ENCODE peak calls at places on chromosomes 5 and 9, in nine cellular contexts. T is AG09319; E is H9; K is skeletal muscle cell; A is HFF-Myc; X is nucleus accumbens; M is right atrium auricular region; P is AML-193; O is activated CD4-positive, CD25-positive, alpha-beta regulatory T cell. C is an unnamed sample.

GRCh38 chr5:15183520-15183919 is 311.9 kb upstream of the ANKH start:
- DNase-seq in O (no peak), T (no peak), P (no peak), X (no peak), K (no peak), A (peak; percentile 5), M (no peak), E (no peak), C (no peak)

GRCh38 chr5:20500501-20500900 is 512.5 kb upstream of the CDH18 start:
- DNase-seq in A (no peak), K (no peak), E (no peak), T (no peak), X (no peak), O (no peak), M (no peak), P (no peak), C (no peak)

GRCh38 chr5:54581831-54582548 is 64.4 kb downstream of the SNX18 start:
- DNase-seq in O (no peak), P (no peak), T (peak; percentile 19), A (no peak), E (no peak), M (no peak), X (no peak), K (no peak), C (no peak)

GRCh38 chr5:67494186-67494842 is 297.7 kb upstream of the CD180 start:
- DNase-seq in O (no peak), T (no peak), E (no peak), A (no peak), K (no peak), X (peak; percentile 23), P (no peak), M (no peak), C (no peak)

GRCh38 chr9:91126761-91127420 is 234.8 kb downstream of the AUH start:
- DNase-seq in T (no peak), P (no peak), M (no peak), O (no peak), E (no peak), A (no peak), K (peak; percentile 79), X (no peak), C (no peak)

GRCh38 chr9:74821636-74822035 is 66.1 kb downstream of the TRPM6 start:
- DNase-seq in O (no peak), T (no peak), P (no peak), E (no peak), A (no peak), X (peak; percentile 43), K (no peak), M (no peak), C (no peak)

GRCh38 chr5:181121675-181122561 is 9.1 kb downstream of the OR2V1 start:
- DNase-seq in K (no peak), P (no peak), X (no peak), M (peak; percentile 61), E (no peak), A (no peak), O (no peak), T (no peak), C (no peak)

GRCh38 chr5:141850183-141850768 is 27.9 kb downstream of the PCDH1 start:
- DNase-seq in K (no peak), O (no peak), X (peak; percentile 67), T (no peak), A (no peak), E (no peak), M (no peak), P (no peak), C (peak; percentile 39)

GRCh38 chr5:173094012-173094661 is 38.0 kb downstream of the CREBRF start:
- DNase-seq in X (no peak), P (no peak), T (no peak), A (peak; percentile 3), O (no peak), E (no peak), K (peak; percentile 27), M (no peak), C (no peak)

GRCh38 chr9:109013678-109014145 is 413 bp upstream of the CTNNAL1 start:
- DNase-seq in O (no peak), K (peak; percentile 43), T (no peak), A (peak; percentile 52), M (no peak), P (no peak), X (no peak), E (no peak), C (no peak)

GRCh38 chr5:16889972-16890519 is 46.0 kb downstream of the MYO10 start:
- DNase-seq in X (no peak), K (peak; percentile 82), E (no peak), P (no peak), O (no peak), M (no peak), A (no peak), T (peak; percentile 39), C (no peak)

GRCh38 chr5:107502711-107503110 is 168.0 kb downstream of the EFNA5 start:
- DNase-seq in K (no peak), P (no peak), A (no peak), E (no peak), O (no peak), X (no peak), M (no peak), T (no peak), C (no peak)

GRCh38 chr9:30078195-30078594 is 2306.2 kb upstream of the ACO1 start:
- DNase-seq in A (no peak), X (no peak), P (no peak), T (no peak), M (no peak), O (no peak), K (no peak), E (no peak), C (no peak)

GRCh38 chr9:87035868-87036267 is 88.6 kb upstream of the GAS1 start:
- DNase-seq in O (no peak), X (no peak), K (no peak), T (no peak), A (no peak), E (no peak), M (no peak), P (no peak), C (no peak)

GRCh38 chr5:66089384-66089783 is 54.7 kb upstream of the SREK1 start:
- DNase-seq in X (no peak), O (no peak), K (no peak), E (no peak), M (no peak), P (no peak), A (no peak), T (no peak), C (no peak)

GRCh38 chr5:154653764-154654483 is 101.3 kb upstream of the LARP1 start:
- DNase-seq in A (no peak), M (no peak), P (no peak), K (no peak), O (no peak), T (no peak), E (no peak), X (no peak), C (no peak)

GRCh38 chr5:31581498-31582099 is 49.5 kb downstream of the C5orf22 start:
- DNase-seq in T (peak; percentile 2), X (no peak), A (no peak), P (peak; percentile 55), E (no peak), O (no peak), M (no peak), K (peak; percentile 7), C (no peak)

GRCh38 chr9:91843623-91844111 is 106.4 kb downstream of the ROR2 start:
- DNase-seq in P (no peak), E (no peak), X (no peak), K (no peak), A (no peak), T (no peak), O (no peak), M (peak; percentile 69), C (no peak)

GRCh38 chr5:59757442-59757841 is 136.1 kb downstream of the PDE4D start:
- DNase-seq in X (no peak), P (no peak), A (no peak), T (no peak), E (no peak), K (no peak), M (no peak), O (no peak), C (no peak)

GRCh38 chr5:115548683-115549082 is 4.1 kb upstream of the FEM1C start:
- DNase-seq in P (no peak), A (no peak), M (no peak), E (no peak), T (no peak), O (no peak), K (no peak), X (no peak), C (no peak)

GRCh38 chr5:156589859-156590216 is 260.3 kb upstream of the PPP1R2B start:
- DNase-seq in T (no peak), P (no peak), E (no peak), A (no peak), M (no peak), O (no peak), X (no peak), K (no peak), C (no peak)

GRCh38 chr9:123434619-123435240 is 78.7 kb downstream of the CRB2 start:
- DNase-seq in P (no peak), O (no peak), A (no peak), K (no peak), M (no peak), E (peak; percentile 82), T (no peak), X (no peak), C (no peak)

GRCh38 chr9:114499528-114499927 is 5.7 kb downstream of the WHRN start:
- DNase-seq in A (no peak), K (no peak), O (no peak), P (no peak), X (peak; percentile 27), M (no peak), E (no peak), T (no peak), C (no peak)

GRCh38 chr5:170219615-170220014 is 13.2 kb upstream of the C5orf58 start:
- DNase-seq in M (no peak), E (no peak), X (no peak), O (no peak), T (no peak), P (no peak), K (peak; percentile 36), A (peak; percentile 9), C (no peak)

GRCh38 chr9:37650299-37650872 is 368 bp upstream of the FRMPD1 start:
- DNase-seq in K (no peak), P (no peak), A (no peak), E (no peak), O (no peak), M (no peak), X (no peak), T (no peak), C (no peak)

GRCh38 chr9:120882935-120883607 is 6.1 kb upstream of the PHF19 start:
- DNase-seq in X (no peak), E (no peak), T (no peak), O (no peak), K (no peak), A (no peak), P (no peak), M (no peak), C (no peak)

GRCh38 chr5:177094224-177095087 is 7.7 kb downstream of the FGFR4 start:
- DNase-seq in E (no peak), K (peak; percentile 73), O (no peak), M (peak; percentile 78), P (no peak), X (no peak), T (no peak), A (no peak), C (no peak)

GRCh38 chr5:115992848-115993350 is 30.6 kb downstream of the LVRN start:
- DNase-seq in P (no peak), X (no peak), E (no peak), A (no peak), K (no peak), O (no peak), M (no peak), T (no peak), C (no peak)

GRCh38 chr9:113493080-113493615 is 29.6 kb downstream of the RGS3 start:
- DNase-seq in O (no peak), M (no peak), T (no peak), X (no peak), P (no peak), A (no peak), E (no peak), K (no peak), C (no peak)

GRCh38 chr9:72210522-72210921 is 61.3 kb downstream of the GDA start:
- DNase-seq in M (no peak), K (no peak), P (no peak), X (no peak), T (no peak), E (no peak), A (no peak), O (no peak), C (peak; percentile 21)

GRCh38 chr9:31394040-31394473 is 990.4 kb upstream of the ACO1 start:
- DNase-seq in A (no peak), K (peak; percentile 78), T (no peak), X (no peak), E (no peak), M (no peak), P (no peak), O (no peak), C (no peak)